ENCODE peak calls at places on chromosomes 13 and 19, in seven cellular contexts. V is uterus, O is HEK293T, B is foreskin melanocyte, A is ELR, E is AG08396, M is Caco-2. G is an unnamed sample.

GRCh38 chr19:896999-897398 is 3.7 kb downstream of the RNU6-9 start:
- DNase-seq in A (no peak), B (no peak), O (no peak), M (no peak), V (no peak), E (no peak), G (no peak)

GRCh38 chr19:17841810-17842662 is 5.7 kb downstream of the JAK3 start:
- DNase-seq in O (peak; percentile 97), E (peak; percentile 95), M (peak; percentile 58), B (peak; percentile 77), V (peak; percentile 76), A (peak; percentile 85), G (peak; percentile 78)

GRCh38 chr19:16067205-16067938 is 8.9 kb upstream of the TPM4 start:
- DNase-seq in V (peak; percentile 88), M (no peak), B (no peak), E (peak; percentile 92), A (peak; percentile 42), O (no peak), G (peak; percentile 92)

GRCh38 chr19:49690656-49691242 is at the start of gene CPT1C:
- DNase-seq in V (peak; percentile 85), B (peak; percentile 52), O (no peak), E (peak; percentile 96), A (peak; percentile 91), M (peak; percentile 63), G (peak; percentile 74)

GRCh38 chr13:36345438-36346221 is 564 bp downstream of the SPART start:
- DNase-seq in E (peak; percentile 63), B (peak; percentile 95), V (peak; percentile 77), M (no peak), O (peak; percentile 39), A (peak; percentile 90), G (peak; percentile 95)

GRCh38 chr13:99227331-99227900 is 26.8 kb downstream of the UBAC2 start:
- DNase-seq in B (no peak), O (no peak), A (peak; percentile 7), E (no peak), M (no peak), V (no peak), G (no peak)

GRCh38 chr19:1249990-1250298 is 1.6 kb downstream of the MIDN start:
- DNase-seq in V (no peak), B (no peak), M (no peak), O (no peak), A (no peak), E (no peak), G (no peak)

GRCh38 chr19:50377051-50377441 is 789 bp downstream of the NR1H2 start:
- DNase-seq in V (peak; percentile 51), B (no peak), O (peak; percentile 30), E (no peak), M (no peak), A (no peak), G (no peak)

GRCh38 chr13:94950303-94950702 is 238.0 kb upstream of the SOX21 start:
- DNase-seq in M (no peak), E (peak; percentile 12), V (no peak), A (no peak), O (peak; percentile 18), B (no peak), G (peak; percentile 7)

GRCh38 chr13:104678161-104678560 is 1611.9 kb upstream of the SLC10A2 start:
- DNase-seq in E (no peak), B (no peak), M (no peak), O (no peak), V (no peak), A (no peak), G (no peak)

GRCh38 chr13:23506821-23507210 is 63.4 kb upstream of the TNFRSF19 start:
- DNase-seq in V (no peak), M (no peak), B (no peak), A (peak; percentile 81), E (peak; percentile 36), O (no peak), G (peak; percentile 83)

GRCh38 chr19:32318884-32319520 is 26.4 kb upstream of the ZNF507 start:
- DNase-seq in B (peak; percentile 37), E (no peak), O (peak; percentile 60), M (peak; percentile 57), A (peak; percentile 42), V (no peak), G (no peak)

GRCh38 chr13:48853381-48854102 is 122.2 kb upstream of the FNDC3A start:
- DNase-seq in E (no peak), B (peak; percentile 22), V (no peak), O (no peak), M (no peak), A (peak; percentile 16), G (peak; percentile 51)

GRCh38 chr19:19758164-19758563 is 25.3 kb upstream of the ZNF14 start:
- DNase-seq in V (no peak), B (no peak), A (no peak), O (no peak), M (no peak), E (no peak), G (no peak)

GRCh38 chr19:42290523-42291436 is 11.2 kb upstream of the PRR19 start:
- DNase-seq in M (peak; percentile 64), B (no peak), V (peak; percentile 28), O (no peak), A (peak; percentile 67), E (peak; percentile 62), G (no peak)

GRCh38 chr19:35509018-35509652 is 4.3 kb downstream of the DMKN start:
- DNase-seq in V (peak; percentile 29), B (no peak), M (peak; percentile 89), O (peak; percentile 61), E (no peak), A (no peak), G (no peak)

GRCh38 chr19:47186337-47187022 is 44.5 kb downstream of the BBC3 start:
- DNase-seq in O (no peak), V (no peak), E (no peak), A (no peak), B (no peak), M (no peak), G (no peak)

GRCh38 chr19:55647732-55648656 is at the start of gene CCDC106:
- DNase-seq in A (peak; percentile 71), B (no peak), V (peak; percentile 81), M (peak; percentile 78), O (peak; percentile 68), E (peak; percentile 72), G (peak; percentile 70)

GRCh38 chr19:15110418-15110815 is 3.2 kb downstream of the SYDE1 start:
- DNase-seq in A (no peak), O (no peak), V (no peak), B (no peak), M (no peak), E (no peak), G (no peak)

GRCh38 chr19:53365899-53366493 is 491 bp downstream of the ZNF525 start:
- DNase-seq in M (no peak), V (no peak), E (peak; percentile 22), A (peak; percentile 48), B (no peak), O (no peak), G (no peak)

GRCh38 chr19:38980583-38981374 is 5.2 kb upstream of the FBXO17 start:
- DNase-seq in V (no peak), O (no peak), E (no peak), A (no peak), M (no peak), B (no peak), G (no peak)

GRCh38 chr13:99407906-99408702 is 93.2 kb upstream of the TM9SF2 start:
- DNase-seq in V (no peak), M (no peak), B (no peak), O (no peak), E (no peak), A (no peak), G (no peak)

GRCh38 chr13:45257638-45258338 is 56.9 kb upstream of the KCTD4 start:
- DNase-seq in A (peak; percentile 51), E (no peak), O (no peak), V (no peak), M (no peak), B (no peak), G (no peak)

GRCh38 chr19:1938071-1938470 is 2.9 kb upstream of the CSNK1G2 start:
- DNase-seq in A (no peak), B (no peak), V (no peak), O (no peak), E (no peak), M (no peak), G (no peak)

GRCh38 chr19:42193706-42194105 is 23.8 kb downstream of the DEDD2 start:
- DNase-seq in B (peak; percentile 29), M (no peak), A (peak; percentile 30), E (no peak), V (no peak), O (no peak), G (peak; percentile 94)

GRCh38 chr13:34025746-34026145 is 207.8 kb downstream of the RFC3 start:
- DNase-seq in A (peak; percentile 78), O (no peak), E (no peak), M (no peak), B (peak; percentile 30), V (no peak), G (peak; percentile 94)

GRCh38 chr19:7912144-7912696 is 2.4 kb upstream of the TGFBR3L start:
- DNase-seq in B (no peak), E (no peak), A (no peak), O (no peak), M (no peak), V (no peak), G (no peak)

GRCh38 chr19:12217332-12217731 is 54.4 kb downstream of the ZNF136 start:
- DNase-seq in M (no peak), B (no peak), E (no peak), A (no peak), V (no peak), O (no peak), G (no peak)

GRCh38 chr19:40221858-40222619 is 3.9 kb upstream of the TTC9B start:
- DNase-seq in M (peak; percentile 83), V (peak; percentile 78), B (peak; percentile 92), A (peak; percentile 88), E (peak; percentile 99), O (peak; percentile 89), G (peak; percentile 95)

GRCh38 chr13:109275848-109276247 is 510.5 kb downstream of the IRS2 start:
- DNase-seq in A (peak; percentile 8), O (no peak), M (peak; percentile 70), B (no peak), E (no peak), V (no peak), G (no peak)

GRCh38 chr13:20146381-20146780 is 14.5 kb downstream of the GJA3 start:
- DNase-seq in V (no peak), E (no peak), O (no peak), B (no peak), A (no peak), M (no peak), G (no peak)

GRCh38 chr19:9871626-9872338 is 36.7 kb downstream of the PIN1 start:
- DNase-seq in E (no peak), V (no peak), O (no peak), B (no peak), M (peak; percentile 67), A (no peak), G (no peak)

GRCh38 chr19:16931306-16931705 is 42.5 kb downstream of the F2RL3 start:
- DNase-seq in E (no peak), A (no peak), B (no peak), O (no peak), M (no peak), V (no peak), G (no peak)